ENCODE peak calls at places on chromosomes 1 and 21, in four cellular contexts. One of them, this sample, is unnamed.

GRCh38 chr1:160415696-160416298 is 15.4 kb downstream of the VANGL2 start:
- DNase-seq in memory B cell: no peak
- DNase-seq in stimulated activated naive B cell treated with anti-CD40 and anti-IgM and Interleukin-4, amounts not matched to agents 10 μg/mL and 1 μg/mL and 100 μg/mL, for 72 hours: no peak
- DNase-seq in AG09319: no peak
- DNase-seq in this sample: no peak

GRCh38 chr1:151157067-151157531 is 650 bp downstream of the TNFAIP8L2 start:
- DNase-seq in stimulated activated naive B cell treated with anti-CD40 and anti-IgM and Interleukin-4, amounts not matched to agents 10 μg/mL and 1 μg/mL and 100 μg/mL, for 72 hours: no peak
- DNase-seq in memory B cell: no peak
- DNase-seq in AG09319: no peak
- DNase-seq in this sample: peak

GRCh38 chr1:27804791-27805190 is 25.8 kb upstream of the PPP1R8 start:
- DNase-seq in memory B cell: no peak
- DNase-seq in stimulated activated naive B cell treated with anti-CD40 and anti-IgM and Interleukin-4, amounts not matched to agents 10 μg/mL and 1 μg/mL and 100 μg/mL, for 72 hours: no peak
- DNase-seq in AG09319: no peak
- DNase-seq in this sample: no peak

GRCh38 chr1:66532798-66533783 is 862 bp upstream of the SGIP1 start:
- DNase-seq in AG09319: no peak
- DNase-seq in stimulated activated naive B cell treated with anti-CD40 and anti-IgM and Interleukin-4, amounts not matched to agents 10 μg/mL and 1 μg/mL and 100 μg/mL, for 72 hours: no peak
- DNase-seq in memory B cell: no peak
- DNase-seq in this sample: no peak

GRCh38 chr1:14735861-14736260 is 137.4 kb downstream of the KAZN start:
- DNase-seq in memory B cell: no peak
- DNase-seq in AG09319: no peak
- DNase-seq in stimulated activated naive B cell treated with anti-CD40 and anti-IgM and Interleukin-4, amounts not matched to agents 10 μg/mL and 1 μg/mL and 100 μg/mL, for 72 hours: no peak
- DNase-seq in this sample: no peak

GRCh38 chr21:41183575-41183974 is 15.6 kb downstream of the BACE2 start:
- DNase-seq in memory B cell: no peak
- DNase-seq in AG09319: no peak
- DNase-seq in stimulated activated naive B cell treated with anti-CD40 and anti-IgM and Interleukin-4, amounts not matched to agents 10 μg/mL and 1 μg/mL and 100 μg/mL, for 72 hours: no peak
- DNase-seq in this sample: no peak

GRCh38 chr1:18341291-18342058 is 139.3 kb upstream of the KLHDC7A start:
- DNase-seq in stimulated activated naive B cell treated with anti-CD40 and anti-IgM and Interleukin-4, amounts not matched to agents 10 μg/mL and 1 μg/mL and 100 μg/mL, for 72 hours: no peak
- DNase-seq in memory B cell: no peak
- DNase-seq in AG09319: no peak
- DNase-seq in this sample: no peak

GRCh38 chr1:96538883-96539282 is 182.7 kb upstream of the PTBP2 start:
- DNase-seq in stimulated activated naive B cell treated with anti-CD40 and anti-IgM and Interleukin-4, amounts not matched to agents 10 μg/mL and 1 μg/mL and 100 μg/mL, for 72 hours: no peak
- DNase-seq in AG09319: peak
- DNase-seq in memory B cell: no peak
- DNase-seq in this sample: no peak

GRCh38 chr1:17741052-17741451 is 14.1 kb upstream of the ACTL8 start:
- DNase-seq in stimulated activated naive B cell treated with anti-CD40 and anti-IgM and Interleukin-4, amounts not matched to agents 10 μg/mL and 1 μg/mL and 100 μg/mL, for 72 hours: no peak
- DNase-seq in AG09319: no peak
- DNase-seq in memory B cell: no peak
- DNase-seq in this sample: no peak

GRCh38 chr1:201184734-201185453 is 5.7 kb upstream of the IGFN1 start:
- DNase-seq in stimulated activated naive B cell treated with anti-CD40 and anti-IgM and Interleukin-4, amounts not matched to agents 10 μg/mL and 1 μg/mL and 100 μg/mL, for 72 hours: no peak
- DNase-seq in memory B cell: no peak
- DNase-seq in AG09319: peak
- DNase-seq in this sample: peak

GRCh38 chr1:33378524-33378923 is 52.4 kb downstream of the PHC2 start:
- DNase-seq in memory B cell: no peak
- DNase-seq in stimulated activated naive B cell treated with anti-CD40 and anti-IgM and Interleukin-4, amounts not matched to agents 10 μg/mL and 1 μg/mL and 100 μg/mL, for 72 hours: no peak
- DNase-seq in AG09319: no peak
- DNase-seq in this sample: no peak

GRCh38 chr1:33692216-33693188 is 171.4 kb upstream of the HMGB4 start:
- DNase-seq in stimulated activated naive B cell treated with anti-CD40 and anti-IgM and Interleukin-4, amounts not matched to agents 10 μg/mL and 1 μg/mL and 100 μg/mL, for 72 hours: no peak
- DNase-seq in AG09319: no peak
- DNase-seq in memory B cell: no peak
- DNase-seq in this sample: peak

GRCh38 chr1:154874465-154874864 is 4.4 kb upstream of the KCNN3 start:
- DNase-seq in memory B cell: no peak
- DNase-seq in AG09319: no peak
- DNase-seq in stimulated activated naive B cell treated with anti-CD40 and anti-IgM and Interleukin-4, amounts not matched to agents 10 μg/mL and 1 μg/mL and 100 μg/mL, for 72 hours: no peak
- DNase-seq in this sample: no peak

GRCh38 chr1:151905070-151905442 is 4.3 kb downstream of the THEM4 start:
- DNase-seq in stimulated activated naive B cell treated with anti-CD40 and anti-IgM and Interleukin-4, amounts not matched to agents 10 μg/mL and 1 μg/mL and 100 μg/mL, for 72 hours: no peak
- DNase-seq in AG09319: no peak
- DNase-seq in memory B cell: no peak
- DNase-seq in this sample: no peak

GRCh38 chr1:116256875-116257823 is 115.9 kb upstream of the ATP1A1 start:
- DNase-seq in memory B cell: no peak
- DNase-seq in AG09319: no peak
- DNase-seq in stimulated activated naive B cell treated with anti-CD40 and anti-IgM and Interleukin-4, amounts not matched to agents 10 μg/mL and 1 μg/mL and 100 μg/mL, for 72 hours: no peak
- DNase-seq in this sample: peak

GRCh38 chr1:198212675-198213074 is 55.9 kb downstream of the NEK7 start:
- DNase-seq in memory B cell: no peak
- DNase-seq in stimulated activated naive B cell treated with anti-CD40 and anti-IgM and Interleukin-4, amounts not matched to agents 10 μg/mL and 1 μg/mL and 100 μg/mL, for 72 hours: no peak
- DNase-seq in AG09319: peak
- DNase-seq in this sample: peak

GRCh38 chr1:85398391-85399064 is 66.4 kb downstream of the DDAH1 start:
- DNase-seq in stimulated activated naive B cell treated with anti-CD40 and anti-IgM and Interleukin-4, amounts not matched to agents 10 μg/mL and 1 μg/mL and 100 μg/mL, for 72 hours: no peak
- DNase-seq in memory B cell: no peak
- DNase-seq in AG09319: no peak
- DNase-seq in this sample: peak

GRCh38 chr21:37915941-37916794 is at the start of gene KCNJ6:
- DNase-seq in stimulated activated naive B cell treated with anti-CD40 and anti-IgM and Interleukin-4, amounts not matched to agents 10 μg/mL and 1 μg/mL and 100 μg/mL, for 72 hours: no peak
- DNase-seq in AG09319: no peak
- DNase-seq in memory B cell: no peak
- DNase-seq in this sample: no peak